ENCODE peak calls at places on chromosomes 4 and X, in nine cellular contexts. M is upper lobe of left lung, T is K562, S is stomach, Y is SK-N-SH, Q is HCT116, A is Panc1, G is sigmoid colon, C is transverse colon. F is an unnamed sample.

GRCh38 chr4:6523251-6523650 is 50.8 kb upstream of the PPP2R2C start:
- DNase-seq in S (no peak), G (no peak), Q (no peak), T (no peak), A (no peak), Y (no peak), C (no peak), M (no peak), F (no peak)

GRCh38 chrX:13000311-13000811 is 25.5 kb downstream of the TMSB4X start:
- DNase-seq in Y (no peak), M (peak; percentile 56), S (no peak), G (no peak), C (no peak), T (no peak), A (no peak), Q (no peak), F (no peak)

GRCh38 chr4:84644087-84644486 is 61.2 kb downstream of the CDS1 start:
- DNase-seq in T (no peak), S (no peak), Q (no peak), Y (no peak), C (no peak), A (no peak), G (no peak), M (no peak), F (no peak)

GRCh38 chrX:68354869-68355628 is 78.2 kb downstream of the OPHN1 start:
- DNase-seq in Q (no peak), S (no peak), M (no peak), T (no peak), G (no peak), C (no peak), A (no peak), Y (no peak), F (no peak)

GRCh38 chr4:120198411-120198810 is 131.8 kb upstream of the MAD2L1 start:
- DNase-seq in S (no peak), A (no peak), G (no peak), Y (no peak), M (no peak), T (no peak), C (no peak), Q (no peak), F (no peak)

GRCh38 chr4:163495900-163496299 is 1.4 kb downstream of the TMA16 start:
- DNase-seq in T (no peak), Y (peak; percentile 7), S (no peak), G (no peak), C (no peak), Q (no peak), M (no peak), A (no peak), F (no peak)

GRCh38 chrX:152821145-152821765 is 9.3 kb downstream of the CETN2 start:
- DNase-seq in C (peak; percentile 46), G (no peak), T (peak; percentile 51), A (no peak), M (peak; percentile 26), S (peak; percentile 52), Y (peak; percentile 49), Q (peak; percentile 18), F (peak; percentile 74)

GRCh38 chrX:37912797-37913196 is 65.4 kb upstream of the DYNLT3 start:
- DNase-seq in Y (no peak), S (no peak), Q (no peak), G (no peak), T (no peak), M (no peak), C (no peak), A (no peak), F (no peak)

GRCh38 chr4:2762048-2762447 is 5.9 kb upstream of the TNIP2 start:
- DNase-seq in C (no peak), T (no peak), Q (no peak), G (peak; percentile 26), Y (no peak), A (no peak), S (no peak), M (no peak), F (no peak)

GRCh38 chrX:109886122-109886761 is 116.7 kb upstream of the TMEM164 start:
- DNase-seq in A (peak; percentile 51), Q (peak; percentile 37), M (peak; percentile 48), C (peak; percentile 26), S (peak; percentile 52), G (no peak), Y (peak; percentile 51), T (peak; percentile 61), F (peak; percentile 58)

GRCh38 chr4:82989567-82990429 is 20.8 kb downstream of the LIN54 start:
- DNase-seq in G (no peak), Q (no peak), C (no peak), Y (no peak), A (no peak), M (no peak), T (no peak), S (no peak), F (no peak)

GRCh38 chrX:48648299-48648698 is 35.3 kb upstream of the WAS start:
- DNase-seq in C (peak; percentile 21), M (peak; percentile 31), T (no peak), A (no peak), G (peak; percentile 74), Q (no peak), S (peak; percentile 27), Y (peak; percentile 49), F (peak; percentile 77)

GRCh38 chr4:21830272-21830671 is 118.3 kb downstream of the KCNIP4 start:
- DNase-seq in A (no peak), Q (no peak), M (no peak), T (no peak), S (no peak), G (no peak), C (no peak), Y (no peak), F (no peak)

DNA sequence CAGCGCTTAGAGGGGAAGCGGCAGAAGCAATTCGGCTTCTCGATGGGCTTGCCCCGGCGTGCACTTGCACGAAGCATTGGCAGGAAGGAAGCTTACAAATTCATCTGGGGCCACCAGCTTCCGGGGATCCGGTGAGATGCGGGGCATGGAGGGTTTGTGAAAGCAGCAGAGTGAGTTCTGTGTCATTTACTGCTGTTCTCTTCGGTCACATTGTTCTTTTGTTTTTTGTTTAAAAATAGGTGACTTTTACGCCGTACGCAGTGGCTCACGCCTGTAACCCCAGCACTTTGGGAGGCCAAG is 47.0 kb downstream of the ASMT start:
- DNase-seq in A (no peak), C (no peak), M (no peak), T (no peak), G (no peak), Q (no peak), S (no peak), Y (no peak), F (no peak)
- TF ChIP-seq POLR2AphosphoS5 in A (no peak), C (no peak), M (no peak), T (no peak), G (no peak), Q (no peak), S (no peak), Y (no peak), F (no peak)

GRCh38 chrX:129530410-129530809 is 7.1 kb upstream of the SMARCA1 start:
- DNase-seq in Y (no peak), T (no peak), A (no peak), C (no peak), Q (no peak), S (no peak), M (no peak), G (no peak), F (no peak)
- H3K4me1 ChIP-seq in Y (no peaks in the 10 kb centered on the region), T (no peaks in the 10 kb centered on the region), A (peaks cover 4% of the 10 kb centered on the region), C (no peaks in the 10 kb centered on the region), Q (no peaks in the 10 kb centered on the region), S (no peaks in the 10 kb centered on the region), M (no peaks in the 10 kb centered on the region), G (no peaks in the 10 kb centered on the region), F (no peaks in the 10 kb centered on the region)

DNA sequence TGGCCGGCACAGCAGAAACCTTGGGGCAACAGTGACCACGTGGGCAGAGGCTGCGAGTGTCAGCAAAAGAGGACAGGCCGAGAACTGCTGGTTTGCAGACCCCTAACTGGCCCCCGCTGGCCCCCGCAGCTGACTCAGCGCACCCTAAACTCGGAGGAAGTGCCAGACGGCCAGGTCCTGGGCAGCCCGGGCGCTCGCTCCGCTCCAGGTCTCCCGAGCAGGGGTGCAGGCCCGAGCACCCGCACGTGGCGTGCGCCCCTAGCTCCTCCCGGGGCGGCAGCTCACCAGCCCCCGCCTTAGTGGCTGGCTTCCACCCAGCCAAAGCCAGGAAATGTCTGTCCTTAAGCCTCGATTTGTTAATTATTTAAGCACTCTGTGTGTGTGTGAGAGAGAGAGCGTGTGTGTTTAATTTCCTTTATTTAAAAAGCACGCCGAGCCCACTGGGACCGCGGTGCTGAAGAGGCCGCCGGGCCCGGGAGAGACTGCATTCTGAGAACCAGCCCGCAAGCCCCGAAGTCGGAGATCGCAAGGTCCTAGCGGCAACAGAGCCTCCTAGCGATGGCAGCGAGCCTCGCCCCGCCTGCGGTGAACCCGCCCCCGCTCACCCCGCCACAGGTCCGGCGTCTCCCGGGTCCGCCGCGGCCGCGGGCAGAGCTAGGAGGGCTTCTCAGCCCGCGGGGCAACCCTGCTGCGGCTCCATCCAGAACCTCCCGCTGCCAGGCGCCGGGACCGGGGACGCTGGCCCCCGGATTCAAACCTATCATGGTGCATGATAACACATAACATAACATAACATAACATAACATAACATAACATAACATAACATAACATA is 45.9 kb upstream of the CDKN2AIP start:
- DNase-seq in C (peak; percentile 74), A (no peak), S (peak; percentile 74), Y (peak; percentile 94), T (peak; percentile 80), Q (no peak), G (peak; percentile 85), M (peak; percentile 78), F (peak; percentile 88)
- TF ChIP-seq POLR2AphosphoS5 in C (no peak), A (no peak), S (no peak), Y (no peak), T (peak; percentile 64), Q (peak; percentile 21), G (no peak), M (no peak), F (peak; percentile 16)

GRCh38 chr4:16072168-16072567 is 11.7 kb downstream of the PROM1 start:
- DNase-seq in G (no peak), A (no peak), S (no peak), M (no peak), Q (no peak), T (no peak), C (no peak), Y (no peak), F (no peak)

GRCh38 chr4:16077786-16078185 is 6.0 kb downstream of the PROM1 start:
- DNase-seq in M (no peak), Q (no peak), S (no peak), G (no peak), Y (no peak), A (no peak), C (no peak), T (no peak), F (no peak)

GRCh38 chr4:16078195-16078756 is 5.5 kb downstream of the PROM1 start:
- DNase-seq in Y (no peak), T (no peak), Q (no peak), G (no peak), M (no peak), S (no peak), A (no peak), C (no peak), F (no peak)

GRCh38 chr4:16075975-16076757 is 7.7 kb downstream of the PROM1 start:
- DNase-seq in A (no peak), G (no peak), M (no peak), S (no peak), T (no peak), Y (no peak), C (no peak), Q (no peak), F (no peak)

DNA sequence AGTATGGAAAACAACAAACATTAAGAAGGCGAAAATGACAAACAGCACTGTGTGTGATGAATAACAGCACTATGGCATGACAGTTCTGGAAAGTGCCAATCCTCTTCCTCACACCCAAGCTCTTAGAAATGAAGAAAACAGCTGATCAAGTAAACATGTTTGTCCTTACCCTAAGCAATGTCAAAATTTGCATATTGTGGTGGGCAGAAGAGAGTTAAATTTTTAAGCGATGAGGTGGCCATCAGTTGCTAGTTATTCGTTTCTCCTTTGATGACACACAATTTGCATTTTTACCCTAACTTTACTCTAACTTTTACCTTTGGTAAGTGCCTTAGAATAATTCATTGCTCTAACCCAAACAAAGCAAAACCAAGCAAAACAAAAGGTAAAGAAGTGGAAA is 8.8 kb downstream of the PROM1 start:
- DNase-seq in A (no peak), T (no peak), Q (no peak), S (no peak), G (no peak), Y (no peak), C (no peak), M (no peak), F (no peak)
- H3K4me1 ChIP-seq in A (no peaks in the 10 kb centered on the region), T (no peaks in the 10 kb centered on the region), Q (no peaks in the 10 kb centered on the region), S (peaks cover 6% of the 10 kb centered on the region), G (no peaks in the 10 kb centered on the region), Y (no peaks in the 10 kb centered on the region), C (no peaks in the 10 kb centered on the region), M (no peaks in the 10 kb centered on the region), F (peaks cover 37% of the 10 kb centered on the region)